ENCODE peak calls at places on chromosomes 1 and 21, in seven cellular contexts. One of them, this sample, is unnamed.

GRCh38 chr1:165369255-165369848 is 12.8 kb upstream of the LMX1A start:
- DNase-seq in GM19239: no peak
- DNase-seq in A549: peak
- DNase-seq in HTR-8/SVneo: peak
- DNase-seq in K562: peak
- DNase-seq in hippocampal formation: peak
- DNase-seq in GM10248: peak
- DNase-seq in this sample: peak

GRCh38 chr1:42165511-42166210 is 1.1 kb upstream of the GUCA2A start:
- DNase-seq in GM19239: no peak
- DNase-seq in A549: peak
- DNase-seq in HTR-8/SVneo: peak
- DNase-seq in K562: no peak
- DNase-seq in hippocampal formation: no peak
- DNase-seq in GM10248: no peak
- DNase-seq in this sample: peak

GRCh38 chr1:27522148-27522859 is 32.3 kb upstream of the WASF2 start:
- DNase-seq in GM19239: no peak
- DNase-seq in A549: no peak
- DNase-seq in HTR-8/SVneo: no peak
- DNase-seq in K562: no peak
- DNase-seq in hippocampal formation: peak
- DNase-seq in GM10248: no peak
- DNase-seq in this sample: no peak

GRCh38 chr1:76269175-76269574 is 194.6 kb downstream of the ST6GALNAC3 start:
- DNase-seq in GM19239: no peak
- DNase-seq in A549: no peak
- DNase-seq in HTR-8/SVneo: no peak
- DNase-seq in K562: no peak
- DNase-seq in hippocampal formation: no peak
- DNase-seq in GM10248: no peak
- DNase-seq in this sample: no peak

GRCh38 chr1:61606448-61607312 is 118.3 kb downstream of the TM2D1 start:
- DNase-seq in GM19239: no peak
- DNase-seq in A549: no peak
- DNase-seq in HTR-8/SVneo: no peak
- DNase-seq in K562: no peak
- DNase-seq in hippocampal formation: no peak
- DNase-seq in GM10248: no peak
- DNase-seq in this sample: no peak

GRCh38 chr21:37032877-37033471 is 26.5 kb downstream of the RIPPLY3 start:
- DNase-seq in GM19239: no peak
- DNase-seq in A549: peak
- DNase-seq in HTR-8/SVneo: peak
- DNase-seq in K562: no peak
- DNase-seq in hippocampal formation: no peak
- DNase-seq in GM10248: no peak
- DNase-seq in this sample: no peak

GRCh38 chr1:966135-966602 is at the start of gene PLEKHN1:
- DNase-seq in GM19239: peak
- DNase-seq in A549: no peak
- DNase-seq in HTR-8/SVneo: peak
- DNase-seq in K562: peak
- DNase-seq in hippocampal formation: no peak
- DNase-seq in GM10248: peak
- DNase-seq in this sample: peak

GRCh38 chr1:1217621-1218523 is 3.9 kb upstream of the TNFRSF4 start:
- DNase-seq in GM19239: no peak
- DNase-seq in A549: peak
- DNase-seq in HTR-8/SVneo: peak
- DNase-seq in K562: no peak
- DNase-seq in hippocampal formation: no peak
- DNase-seq in GM10248: no peak
- DNase-seq in this sample: no peak

GRCh38 chr1:14922942-14923341 is 230.6 kb upstream of the TMEM51 start:
- DNase-seq in GM19239: no peak
- DNase-seq in A549: no peak
- DNase-seq in HTR-8/SVneo: no peak
- DNase-seq in K562: no peak
- DNase-seq in hippocampal formation: no peak
- DNase-seq in GM10248: no peak
- DNase-seq in this sample: no peak

GRCh38 chr21:33943293-33943692 is 27.7 kb upstream of the ATP5PO start:
- DNase-seq in GM19239: no peak
- DNase-seq in A549: no peak
- DNase-seq in HTR-8/SVneo: no peak
- DNase-seq in K562: no peak
- DNase-seq in hippocampal formation: no peak
- DNase-seq in GM10248: no peak
- DNase-seq in this sample: no peak

GRCh38 chr1:43493661-43494450 is 36.8 kb upstream of the PTPRF start:
- DNase-seq in GM19239: no peak
- DNase-seq in A549: no peak
- DNase-seq in HTR-8/SVneo: no peak
- DNase-seq in K562: no peak
- DNase-seq in hippocampal formation: no peak
- DNase-seq in GM10248: no peak
- DNase-seq in this sample: peak

GRCh38 chr1:109906160-109906838 is 4.3 kb upstream of the CSF1 start:
- DNase-seq in GM19239: peak
- DNase-seq in A549: no peak
- DNase-seq in HTR-8/SVneo: no peak
- DNase-seq in K562: no peak
- DNase-seq in hippocampal formation: no peak
- DNase-seq in GM10248: peak
- DNase-seq in this sample: no peak

GRCh38 chr1:229165327-229165726 is 105.6 kb upstream of the RAB4A start:
- DNase-seq in GM19239: no peak
- DNase-seq in A549: no peak
- DNase-seq in HTR-8/SVneo: no peak
- DNase-seq in K562: no peak
- DNase-seq in hippocampal formation: no peak
- DNase-seq in GM10248: no peak
- DNase-seq in this sample: no peak

GRCh38 chr1:33957854-33958253 is 94.0 kb downstream of the HMGB4 start:
- DNase-seq in GM19239: no peak
- DNase-seq in A549: no peak
- DNase-seq in HTR-8/SVneo: no peak
- DNase-seq in K562: no peak
- DNase-seq in hippocampal formation: no peak
- DNase-seq in GM10248: no peak
- DNase-seq in this sample: no peak

GRCh38 chr1:117339866-117340357 is 27.3 kb upstream of the MAN1A2 start:
- DNase-seq in GM19239: no peak
- DNase-seq in A549: peak
- DNase-seq in HTR-8/SVneo: peak
- DNase-seq in K562: peak
- DNase-seq in hippocampal formation: no peak
- DNase-seq in GM10248: no peak
- DNase-seq in this sample: peak

GRCh38 chr1:55988963-55989452 is 590.4 kb downstream of the PLPP3 start:
- DNase-seq in GM19239: no peak
- DNase-seq in A549: no peak
- DNase-seq in HTR-8/SVneo: no peak
- DNase-seq in K562: no peak
- DNase-seq in hippocampal formation: no peak
- DNase-seq in GM10248: no peak
- DNase-seq in this sample: no peak

GRCh38 chr1:41802532-41803501 is 115.9 kb downstream of the HIVEP3 start:
- DNase-seq in GM19239: no peak
- DNase-seq in A549: no peak
- DNase-seq in HTR-8/SVneo: no peak
- DNase-seq in K562: no peak
- DNase-seq in hippocampal formation: peak
- DNase-seq in GM10248: no peak
- DNase-seq in this sample: no peak

GRCh38 chr1:244962140-244962539 is 97.8 kb upstream of the HNRNPU start:
- DNase-seq in GM19239: no peak
- DNase-seq in A549: no peak
- DNase-seq in HTR-8/SVneo: no peak
- DNase-seq in K562: no peak
- DNase-seq in hippocampal formation: no peak
- DNase-seq in GM10248: no peak
- DNase-seq in this sample: no peak

GRCh38 chr1:176241385-176242015 is 34.4 kb upstream of the COP1 start:
- DNase-seq in GM19239: no peak
- DNase-seq in A549: peak
- DNase-seq in HTR-8/SVneo: no peak
- DNase-seq in K562: no peak
- DNase-seq in hippocampal formation: no peak
- DNase-seq in GM10248: no peak
- DNase-seq in this sample: no peak

GRCh38 chr1:27257155-27257554 is 22.7 kb downstream of the WDTC1 start:
- DNase-seq in GM19239: no peak
- DNase-seq in A549: no peak
- DNase-seq in HTR-8/SVneo: no peak
- DNase-seq in K562: no peak
- DNase-seq in hippocampal formation: no peak
- DNase-seq in GM10248: no peak
- DNase-seq in this sample: no peak

GRCh38 chr21:26007911-26008579 is 162.5 kb downstream of the APP start:
- DNase-seq in GM19239: no peak
- DNase-seq in A549: no peak
- DNase-seq in HTR-8/SVneo: no peak
- DNase-seq in K562: no peak
- DNase-seq in hippocampal formation: no peak
- DNase-seq in GM10248: no peak
- DNase-seq in this sample: no peak

GRCh38 chr1:53616927-53617326 is 122.0 kb downstream of the GLIS1 start:
- DNase-seq in GM19239: no peak
- DNase-seq in A549: no peak
- DNase-seq in HTR-8/SVneo: no peak
- DNase-seq in K562: no peak
- DNase-seq in hippocampal formation: peak
- DNase-seq in GM10248: no peak
- DNase-seq in this sample: no peak

GRCh38 chr21:29436650-29437049 is 137.9 kb downstream of the BACH1 start:
- DNase-seq in GM19239: no peak
- DNase-seq in A549: no peak
- DNase-seq in HTR-8/SVneo: no peak
- DNase-seq in K562: no peak
- DNase-seq in hippocampal formation: no peak
- DNase-seq in GM10248: no peak
- DNase-seq in this sample: no peak

GRCh38 chr1:2257245-2257627 is 29.1 kb downstream of the SKI start:
- DNase-seq in GM19239: no peak
- DNase-seq in A549: no peak
- DNase-seq in HTR-8/SVneo: no peak
- DNase-seq in K562: no peak
- DNase-seq in hippocampal formation: peak
- DNase-seq in GM10248: no peak
- DNase-seq in this sample: no peak

GRCh38 chr1:231139125-231139649 is 22.7 kb upstream of the TRIM67 start:
- DNase-seq in GM19239: no peak
- DNase-seq in A549: no peak
- DNase-seq in HTR-8/SVneo: peak
- DNase-seq in K562: no peak
- DNase-seq in hippocampal formation: no peak
- DNase-seq in GM10248: no peak
- DNase-seq in this sample: peak

GRCh38 chr1:15847893-15848142 is 311 bp downstream of the SPEN start:
- DNase-seq in GM19239: no peak
- DNase-seq in A549: no peak
- DNase-seq in HTR-8/SVneo: no peak
- DNase-seq in K562: peak
- DNase-seq in hippocampal formation: no peak
- DNase-seq in GM10248: no peak
- DNase-seq in this sample: no peak

GRCh38 chr1:235648407-235648907 is 1.1 kb downstream of the GNG4 start:
- DNase-seq in GM19239: no peak
- DNase-seq in A549: no peak
- DNase-seq in HTR-8/SVneo: no peak
- DNase-seq in K562: no peak
- DNase-seq in hippocampal formation: no peak
- DNase-seq in GM10248: no peak
- DNase-seq in this sample: peak

GRCh38 chr1:22115281-22115680 is 27.6 kb downstream of the WNT4 start:
- DNase-seq in GM19239: no peak
- DNase-seq in A549: no peak
- DNase-seq in HTR-8/SVneo: no peak
- DNase-seq in K562: no peak
- DNase-seq in hippocampal formation: no peak
- DNase-seq in GM10248: no peak
- DNase-seq in this sample: no peak

GRCh38 chr1:206467915-206468314 is 2.4 kb upstream of the IKBKE start:
- DNase-seq in GM19239: no peak
- DNase-seq in A549: no peak
- DNase-seq in HTR-8/SVneo: no peak
- DNase-seq in K562: no peak
- DNase-seq in hippocampal formation: peak
- DNase-seq in GM10248: peak
- DNase-seq in this sample: no peak

GRCh38 chr1:53553734-53554509 is 94.7 kb downstream of the DMRTB1 start:
- DNase-seq in GM19239: no peak
- DNase-seq in A549: no peak
- DNase-seq in HTR-8/SVneo: no peak
- DNase-seq in K562: no peak
- DNase-seq in hippocampal formation: no peak
- DNase-seq in GM10248: no peak
- DNase-seq in this sample: no peak

GRCh38 chr1:12541274-12542137 is 76.5 kb downstream of the DHRS3 start:
- DNase-seq in GM19239: no peak
- DNase-seq in A549: no peak
- DNase-seq in HTR-8/SVneo: no peak
- DNase-seq in K562: peak
- DNase-seq in hippocampal formation: no peak
- DNase-seq in GM10248: no peak
- DNase-seq in this sample: no peak

GRCh38 chr21:43826623-43826974 is 37.2 kb downstream of the RRP1 start:
- DNase-seq in GM19239: no peak
- DNase-seq in A549: no peak
- DNase-seq in HTR-8/SVneo: no peak
- DNase-seq in K562: no peak
- DNase-seq in hippocampal formation: no peak
- DNase-seq in GM10248: no peak
- DNase-seq in this sample: no peak

GRCh38 chr1:239368436-239369109 is 17.8 kb upstream of the CHRM3 start:
- DNase-seq in GM19239: no peak
- DNase-seq in A549: no peak
- DNase-seq in HTR-8/SVneo: no peak
- DNase-seq in K562: no peak
- DNase-seq in hippocampal formation: no peak
- DNase-seq in GM10248: no peak
- DNase-seq in this sample: no peak

GRCh38 chr1:61486783-61487505 is 238.0 kb downstream of the TM2D1 start:
- DNase-seq in GM19239: no peak
- DNase-seq in A549: no peak
- DNase-seq in HTR-8/SVneo: peak
- DNase-seq in K562: no peak
- DNase-seq in hippocampal formation: no peak
- DNase-seq in GM10248: no peak
- DNase-seq in this sample: no peak

GRCh38 chr1:110230381-110231199 is 20.5 kb downstream of the KCNC4 start:
- DNase-seq in GM19239: no peak
- DNase-seq in A549: no peak
- DNase-seq in HTR-8/SVneo: no peak
- DNase-seq in K562: no peak
- DNase-seq in hippocampal formation: no peak
- DNase-seq in GM10248: no peak
- DNase-seq in this sample: no peak